ENCODE peak calls at places on chromosomes 11 and 22, in seven cellular contexts. One of them, this sample, is unnamed.
A peak's percentile ranks its signal among the peaks of the same experiment; 100 is the strongest.

GRCh38 chr22:39556970-39557811 is 13.4 kb upstream of the CACNA1I start:
- DNase-seq in left lung: no peak
- DNase-seq in Peyer's patch: no peak
- DNase-seq in mammary epithelial cell: no peak
- DNase-seq in body of pancreas: no peak
- DNase-seq in esophagus squamous epithelium: no peak
- DNase-seq in transverse colon: no peak
- DNase-seq in this sample: no peak

GRCh38 chr11:65290448-65291165 is 24.1 kb upstream of the CDC42EP2 start:
- DNase-seq in Peyer's patch: peak; percentile 42
- DNase-seq in left lung: peak; percentile 91
- DNase-seq in mammary epithelial cell: peak; percentile 63
- DNase-seq in transverse colon: peak; percentile 84
- DNase-seq in esophagus squamous epithelium: no peak
- DNase-seq in body of pancreas: peak; percentile 93
- DNase-seq in this sample: peak; percentile 99

GRCh38 chr11:64340671-64341335 is 799 bp downstream of the CCDC88B start:
- DNase-seq in Peyer's patch: peak; percentile 90
- DNase-seq in transverse colon: peak; percentile 87
- DNase-seq in body of pancreas: peak; percentile 24
- DNase-seq in left lung: no peak
- DNase-seq in mammary epithelial cell: no peak
- DNase-seq in esophagus squamous epithelium: no peak
- DNase-seq in this sample: no peak

GRCh38 chr11:94885133-94885532 is 88.2 kb downstream of the CWC15 start:
- DNase-seq in mammary epithelial cell: peak; percentile 68
- DNase-seq in Peyer's patch: no peak
- DNase-seq in body of pancreas: no peak
- DNase-seq in transverse colon: no peak
- DNase-seq in left lung: no peak
- DNase-seq in esophagus squamous epithelium: no peak
- DNase-seq in this sample: no peak

GRCh38 chr22:43210631-43211515 is 23.9 kb upstream of the TTLL12 start:
- DNase-seq in body of pancreas: no peak
- DNase-seq in transverse colon: no peak
- DNase-seq in left lung: no peak
- DNase-seq in mammary epithelial cell: no peak
- DNase-seq in esophagus squamous epithelium: no peak
- DNase-seq in Peyer's patch: no peak
- DNase-seq in this sample: no peak

GRCh38 chr11:134532176-134532920 is 120.3 kb upstream of the B3GAT1 start:
- DNase-seq in esophagus squamous epithelium: no peak
- DNase-seq in Peyer's patch: no peak
- DNase-seq in transverse colon: no peak
- DNase-seq in left lung: peak; percentile 8
- DNase-seq in body of pancreas: no peak
- DNase-seq in mammary epithelial cell: no peak
- DNase-seq in this sample: no peak

GRCh38 chr11:35165416-35166368 is 26.7 kb downstream of the CD44 start:
- DNase-seq in body of pancreas: peak; percentile 34
- DNase-seq in left lung: peak; percentile 60
- DNase-seq in mammary epithelial cell: peak; percentile 71
- DNase-seq in transverse colon: peak; percentile 73
- DNase-seq in Peyer's patch: peak; percentile 90
- DNase-seq in esophagus squamous epithelium: no peak
- DNase-seq in this sample: no peak

GRCh38 chr11:83151274-83151977 is 5.5 kb upstream of the PCF11 start:
- DNase-seq in transverse colon: peak; percentile 68
- DNase-seq in left lung: no peak
- DNase-seq in body of pancreas: no peak
- DNase-seq in Peyer's patch: no peak
- DNase-seq in esophagus squamous epithelium: no peak
- DNase-seq in mammary epithelial cell: peak; percentile 29
- DNase-seq in this sample: no peak

GRCh38 chr22:19819911-19820879 is 34.5 kb downstream of the GNB1L start:
- DNase-seq in esophagus squamous epithelium: no peak
- DNase-seq in mammary epithelial cell: no peak
- DNase-seq in left lung: peak; percentile 14
- DNase-seq in body of pancreas: no peak
- DNase-seq in Peyer's patch: no peak
- DNase-seq in transverse colon: no peak
- DNase-seq in this sample: no peak

GRCh38 chr11:2093575-2094353 is 45.4 kb downstream of the IGF2 start:
- DNase-seq in body of pancreas: peak; percentile 45
- DNase-seq in transverse colon: no peak
- DNase-seq in mammary epithelial cell: peak; percentile 72
- DNase-seq in Peyer's patch: no peak
- DNase-seq in esophagus squamous epithelium: no peak
- DNase-seq in left lung: no peak
- DNase-seq in this sample: no peak

GRCh38 chr11:2917842-2918490 is 11.3 kb downstream of the PHLDA2 start:
- DNase-seq in left lung: no peak
- DNase-seq in body of pancreas: no peak
- DNase-seq in mammary epithelial cell: no peak
- DNase-seq in esophagus squamous epithelium: no peak
- DNase-seq in Peyer's patch: no peak
- DNase-seq in transverse colon: no peak
- DNase-seq in this sample: no peak

GRCh38 chr22:50341977-50342650 is 1.0 kb upstream of the PPP6R2 start:
- DNase-seq in transverse colon: peak; percentile 92
- DNase-seq in body of pancreas: peak; percentile 92
- DNase-seq in left lung: peak; percentile 89
- DNase-seq in esophagus squamous epithelium: no peak
- DNase-seq in Peyer's patch: peak; percentile 92
- DNase-seq in mammary epithelial cell: peak; percentile 75
- DNase-seq in this sample: peak; percentile 96

GRCh38 chr11:83019888-83020579 is 51.7 kb downstream of the RAB30 start:
- DNase-seq in mammary epithelial cell: peak; percentile 24
- DNase-seq in Peyer's patch: no peak
- DNase-seq in left lung: no peak
- DNase-seq in body of pancreas: no peak
- DNase-seq in esophagus squamous epithelium: no peak
- DNase-seq in transverse colon: peak; percentile 75
- DNase-seq in this sample: no peak

GRCh38 chr11:96318850-96319249 is 24.1 kb downstream of the MAML2 start:
- DNase-seq in esophagus squamous epithelium: no peak
- DNase-seq in mammary epithelial cell: no peak
- DNase-seq in left lung: no peak
- DNase-seq in transverse colon: no peak
- DNase-seq in Peyer's patch: no peak
- DNase-seq in body of pancreas: no peak
- DNase-seq in this sample: no peak

GRCh38 chr11:96317985-96318384 is 25.0 kb downstream of the MAML2 start:
- DNase-seq in body of pancreas: no peak
- DNase-seq in left lung: no peak
- DNase-seq in Peyer's patch: no peak
- DNase-seq in transverse colon: no peak
- DNase-seq in mammary epithelial cell: no peak
- DNase-seq in esophagus squamous epithelium: no peak
- DNase-seq in this sample: no peak

GRCh38 chr11:96316869-96317268 is 26.1 kb downstream of the MAML2 start:
- DNase-seq in Peyer's patch: no peak
- DNase-seq in transverse colon: no peak
- DNase-seq in esophagus squamous epithelium: no peak
- DNase-seq in left lung: no peak
- DNase-seq in body of pancreas: no peak
- DNase-seq in mammary epithelial cell: no peak
- DNase-seq in this sample: no peak

GRCh38 chr11:96317576-96317975 is 25.4 kb downstream of the MAML2 start:
- DNase-seq in left lung: no peak
- DNase-seq in Peyer's patch: no peak
- DNase-seq in transverse colon: no peak
- DNase-seq in body of pancreas: no peak
- DNase-seq in esophagus squamous epithelium: no peak
- DNase-seq in mammary epithelial cell: no peak
- DNase-seq in this sample: no peak

GRCh38 chr11:96318399-96318798 is 24.6 kb downstream of the MAML2 start:
- DNase-seq in left lung: no peak
- DNase-seq in mammary epithelial cell: no peak
- DNase-seq in Peyer's patch: no peak
- DNase-seq in body of pancreas: no peak
- DNase-seq in esophagus squamous epithelium: no peak
- DNase-seq in transverse colon: no peak
- DNase-seq in this sample: no peak
- H3K4me1 ChIP-seq in left lung: peaks cover 40% of the 10 kb centered on the region
- H3K4me1 ChIP-seq in mammary epithelial cell: peaks cover 54% of the 10 kb centered on the region
- H3K4me1 ChIP-seq in Peyer's patch: no peaks in the 10 kb centered on the region
- H3K4me1 ChIP-seq in body of pancreas: peaks cover 15% of the 10 kb centered on the region
- H3K4me1 ChIP-seq in esophagus squamous epithelium: peaks cover 58% of the 10 kb centered on the region
- H3K4me1 ChIP-seq in transverse colon: peaks cover 17% of the 10 kb centered on the region
- H3K4me1 ChIP-seq in this sample: peaks cover 56% of the 10 kb centered on the region

GRCh38 chr11:114892381-114893197 is 214.3 kb downstream of the NXPE2 start:
- DNase-seq in Peyer's patch: no peak
- DNase-seq in esophagus squamous epithelium: no peak
- DNase-seq in transverse colon: no peak
- DNase-seq in body of pancreas: no peak
- DNase-seq in left lung: no peak
- DNase-seq in mammary epithelial cell: no peak
- DNase-seq in this sample: peak; percentile 19
- TF ChIP-seq CTCF in Peyer's patch: no peak
- TF ChIP-seq CTCF in esophagus squamous epithelium: peak; percentile 45
- TF ChIP-seq CTCF in transverse colon: peak; percentile 11
- TF ChIP-seq CTCF in body of pancreas: no peak
- TF ChIP-seq CTCF in left lung: peak; percentile 12
- TF ChIP-seq CTCF in mammary epithelial cell: peak; percentile 49
- TF ChIP-seq CTCF in this sample: no peak

GRCh38 chr11:46346886-46347636 is at the start of gene DGKZ:
- DNase-seq in transverse colon: peak; percentile 90
- DNase-seq in body of pancreas: peak; percentile 92
- DNase-seq in mammary epithelial cell: peak; percentile 81
- DNase-seq in esophagus squamous epithelium: no peak
- DNase-seq in left lung: peak; percentile 87
- DNase-seq in Peyer's patch: peak; percentile 81
- DNase-seq in this sample: no peak

GRCh38 chr11:46348566-46348981 is 1.3 kb downstream of the DGKZ start:
- DNase-seq in Peyer's patch: no peak
- DNase-seq in body of pancreas: peak; percentile 66
- DNase-seq in left lung: no peak
- DNase-seq in transverse colon: peak; percentile 39
- DNase-seq in esophagus squamous epithelium: no peak
- DNase-seq in mammary epithelial cell: no peak
- DNase-seq in this sample: no peak

GRCh38 chr11:46345881-46346484 is 1.3 kb upstream of the DGKZ start:
- DNase-seq in mammary epithelial cell: peak; percentile 43
- DNase-seq in left lung: no peak
- DNase-seq in transverse colon: no peak
- DNase-seq in body of pancreas: no peak
- DNase-seq in Peyer's patch: peak; percentile 43
- DNase-seq in esophagus squamous epithelium: no peak
- DNase-seq in this sample: no peak

GRCh38 chr11:46348986-46349401 is 1.7 kb downstream of the DGKZ start:
- DNase-seq in esophagus squamous epithelium: no peak
- DNase-seq in Peyer's patch: peak; percentile 65
- DNase-seq in left lung: no peak
- DNase-seq in mammary epithelial cell: no peak
- DNase-seq in transverse colon: peak; percentile 46
- DNase-seq in body of pancreas: no peak
- DNase-seq in this sample: no peak

GRCh38 chr11:46347637-46348311 is 511 bp downstream of the DGKZ start:
- DNase-seq in esophagus squamous epithelium: no peak
- DNase-seq in mammary epithelial cell: no peak
- DNase-seq in left lung: no peak
- DNase-seq in Peyer's patch: no peak
- DNase-seq in transverse colon: peak; percentile 34
- DNase-seq in body of pancreas: peak; percentile 46
- DNase-seq in this sample: no peak
- H3K4me1 ChIP-seq in esophagus squamous epithelium: peaks cover 86% of the 10 kb centered on the region
- H3K4me1 ChIP-seq in mammary epithelial cell: peaks cover 56% of the 10 kb centered on the region
- H3K4me1 ChIP-seq in left lung: peaks cover 17% of the 10 kb centered on the region
- H3K4me1 ChIP-seq in Peyer's patch: peaks cover 15% of the 10 kb centered on the region
- H3K4me1 ChIP-seq in transverse colon: peaks cover 31% of the 10 kb centered on the region
- H3K4me1 ChIP-seq in body of pancreas: peaks cover 64% of the 10 kb centered on the region
- H3K4me1 ChIP-seq in this sample: peaks cover 63% of the 10 kb centered on the region

DNA sequence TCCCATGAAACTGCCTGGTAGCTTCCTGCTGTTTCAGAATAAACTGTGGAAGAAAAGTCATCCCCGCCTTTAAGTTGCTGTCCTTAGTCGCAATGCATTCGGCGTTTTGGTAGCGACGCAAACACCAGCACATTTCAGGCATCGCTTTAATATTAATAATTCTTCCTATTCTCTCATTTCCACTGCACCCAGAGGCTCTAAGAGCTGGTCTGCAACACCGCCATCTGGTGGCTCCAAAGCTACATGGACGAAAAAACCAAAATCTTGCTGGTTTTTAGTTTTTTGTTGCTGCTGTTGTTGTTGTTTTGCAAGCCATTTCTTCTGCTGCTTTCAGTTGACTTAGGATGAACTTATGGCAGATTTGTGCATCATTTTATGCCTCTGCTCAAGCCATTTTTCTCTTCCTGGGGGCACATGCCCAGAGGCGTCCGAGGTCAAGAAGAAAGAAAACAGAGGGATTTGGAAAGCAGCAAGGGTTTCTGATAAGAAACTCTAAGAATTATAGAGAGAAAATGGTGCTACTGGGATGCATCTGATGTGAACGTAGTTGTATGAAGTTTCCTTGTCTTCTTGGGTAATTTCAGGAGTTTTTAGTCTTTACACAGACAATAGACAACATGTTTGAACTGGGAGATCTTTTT is 345.4 kb upstream of the KIRREL3 start:
- DNase-seq in Peyer's patch: no peak
- DNase-seq in body of pancreas: peak; percentile 47
- DNase-seq in mammary epithelial cell: peak; percentile 9
- DNase-seq in left lung: no peak
- DNase-seq in esophagus squamous epithelium: no peak
- DNase-seq in transverse colon: no peak
- DNase-seq in this sample: no peak
- TF ChIP-seq CTCF in Peyer's patch: no peak
- TF ChIP-seq CTCF in body of pancreas: peak; percentile 62
- TF ChIP-seq CTCF in mammary epithelial cell: peak; percentile 86
- TF ChIP-seq CTCF in left lung: peak; percentile 51
- TF ChIP-seq CTCF in esophagus squamous epithelium: peak; percentile 73
- TF ChIP-seq CTCF in transverse colon: peak; percentile 44
- TF ChIP-seq CTCF in this sample: peak; percentile 46

GRCh38 chr22:36714110-36714509 is 10.6 kb upstream of the CACNG2 start:
- DNase-seq in body of pancreas: no peak
- DNase-seq in esophagus squamous epithelium: no peak
- DNase-seq in mammary epithelial cell: no peak
- DNase-seq in transverse colon: no peak
- DNase-seq in Peyer's patch: no peak
- DNase-seq in left lung: no peak
- DNase-seq in this sample: no peak
- H3K4me1 ChIP-seq in body of pancreas: no peaks in the 10 kb centered on the region
- H3K4me1 ChIP-seq in esophagus squamous epithelium: no peaks in the 10 kb centered on the region
- H3K4me1 ChIP-seq in mammary epithelial cell: no peaks in the 10 kb centered on the region
- H3K4me1 ChIP-seq in transverse colon: no peaks in the 10 kb centered on the region
- H3K4me1 ChIP-seq in Peyer's patch: no peaks in the 10 kb centered on the region
- H3K4me1 ChIP-seq in left lung: no peaks in the 10 kb centered on the region
- H3K4me1 ChIP-seq in this sample: no peaks in the 10 kb centered on the region